ENCODE peak calls at places on chromosomes 12 and 14, in six cellular contexts. F is IMR-90, V is neuronal stem cell, T is H9, L is H1, B is trophoblast cell. Q is an unnamed sample.

GRCh38 chr12:2752676-2753371 is 41.9 kb upstream of the FKBP4 start:
- DNase-seq in B (peak; percentile 86), F (peak; percentile 57), V (peak; percentile 92), L (peak; percentile 74), T (peak; percentile 96), Q (peak; percentile 70)

GRCh38 chr12:117466677-117467362 is 105.4 kb upstream of the NOS1 start:
- DNase-seq in L (no peak), B (no peak), T (no peak), F (no peak), V (no peak), Q (no peak)

GRCh38 chr14:103205541-103205906 is 82.3 kb downstream of the TNFAIP2 start:
- DNase-seq in L (no peak), T (no peak), B (no peak), F (no peak), V (no peak), Q (no peak)

GRCh38 chr12:79451988-79452387 is 238.8 kb downstream of the PAWR start:
- DNase-seq in F (peak; percentile 88), L (no peak), V (no peak), B (peak; percentile 88), T (no peak), Q (peak; percentile 92)

GRCh38 chr14:63632932-63633514 is 8.6 kb downstream of the WDR89 start:
- DNase-seq in B (peak; percentile 70), V (no peak), L (no peak), T (no peak), F (peak; percentile 44), Q (peak; percentile 44)

GRCh38 chr12:52061470-52062166 is 8.2 kb upstream of the ATG101 start:
- DNase-seq in V (no peak), F (no peak), B (no peak), T (no peak), L (no peak), Q (peak; percentile 54)

GRCh38 chr14:66233571-66233970 is 252.6 kb upstream of the CCDC196 start:
- DNase-seq in L (no peak), F (no peak), V (no peak), B (no peak), T (no peak), Q (no peak)

GRCh38 chr14:74577247-74577947 is 34.6 kb downstream of the LTBP2 start:
- DNase-seq in V (no peak), L (no peak), T (no peak), F (peak; percentile 33), B (no peak), Q (no peak)

GRCh38 chr12:50542448-50542847 is 37.7 kb downstream of the DIP2B start:
- DNase-seq in B (no peak), L (no peak), F (peak; percentile 53), V (no peak), T (no peak), Q (no peak)

GRCh38 chr14:63745858-63746425 is 18.1 kb upstream of the SGPP1 start:
- DNase-seq in T (no peak), B (no peak), F (no peak), V (no peak), L (no peak), Q (no peak)

GRCh38 chr12:62260733-62261683 is 804 bp downstream of the USP15 start:
- DNase-seq in L (no peak), V (peak; percentile 14), F (peak; percentile 41), B (peak; percentile 28), T (no peak), Q (peak; percentile 65)

GRCh38 chr14:66099931-66100330 is 386.2 kb upstream of the CCDC196 start:
- DNase-seq in F (no peak), T (no peak), L (no peak), B (no peak), V (no peak), Q (no peak)

GRCh38 chr14:20499108-20499507 is 6.2 kb upstream of the RNASE10 start:
- DNase-seq in B (no peak), L (peak; percentile 13), V (no peak), F (no peak), T (peak; percentile 46), Q (no peak)

GRCh38 chr12:31120392-31121008 is 46.8 kb downstream of the DDX11 start:
- DNase-seq in F (no peak), L (no peak), B (no peak), T (no peak), V (peak; percentile 5), Q (no peak)

GRCh38 chr12:75979181-75979580 is 52.4 kb downstream of the PHLDA1 start:
- DNase-seq in B (no peak), T (no peak), L (no peak), F (peak; percentile 66), V (no peak), Q (peak; percentile 83)

GRCh38 chr12:63440063-63440462 is 228.2 kb downstream of the DPY19L2 start:
- DNase-seq in B (no peak), T (no peak), V (no peak), F (no peak), L (no peak), Q (no peak)

GRCh38 chr14:94615823-94616570 is 3.8 kb downstream of the SERPINA3 start:
- DNase-seq in L (no peak), B (no peak), F (no peak), V (no peak), T (no peak), Q (no peak)

GRCh38 chr12:6084261-6084968 is 40.1 kb downstream of the VWF start:
- DNase-seq in B (peak; percentile 94), V (peak; percentile 81), T (peak; percentile 76), L (no peak), F (peak; percentile 56), Q (peak; percentile 62)

GRCh38 chr12:26100966-26101744 is 23.7 kb downstream of the BHLHE41 start:
- DNase-seq in V (no peak), B (peak; percentile 98), T (no peak), F (no peak), L (no peak), Q (no peak)

GRCh38 chr12:6435941-6436715 is 8.6 kb upstream of the CD27 start:
- DNase-seq in B (no peak), L (no peak), T (no peak), V (no peak), F (no peak), Q (no peak)

GRCh38 chr12:44584625-44585024 is 291.5 kb downstream of the NELL2 start:
- DNase-seq in T (no peak), V (no peak), B (no peak), L (peak; percentile 29), F (no peak), Q (no peak)

GRCh38 chr12:66156654-66157053 is 13.1 kb downstream of the TMBIM4 start:
- DNase-seq in V (no peak), B (peak; percentile 91), L (no peak), F (peak; percentile 18), T (no peak), Q (no peak)

GRCh38 chr12:57893460-57894353 is 47.2 kb upstream of the CTDSP2 start:
- DNase-seq in T (peak; percentile 61), V (no peak), L (no peak), B (peak; percentile 14), F (peak; percentile 91), Q (peak; percentile 97)

GRCh38 chr14:95513261-95513660 is 3.2 kb downstream of the SYNE3 start:
- DNase-seq in T (no peak), F (no peak), L (no peak), V (no peak), B (no peak), Q (no peak)

GRCh38 chr12:49345048-49345839 is 1.4 kb upstream of the DNAJC22 start:
- DNase-seq in V (no peak), B (no peak), F (no peak), L (no peak), T (peak; percentile 61), Q (no peak)

GRCh38 chr12:123421314-123421713 is 15.2 kb downstream of the RILPL2 start:
- DNase-seq in B (no peak), V (no peak), T (no peak), L (no peak), F (no peak), Q (no peak)

GRCh38 chr14:74048291-74048690 is 29.1 kb downstream of the BBOF1 start:
- DNase-seq in F (peak; percentile 53), B (peak; percentile 50), V (no peak), T (peak; percentile 51), L (peak; percentile 5), Q (no peak)

GRCh38 chr14:99025418-99025817 is 246.6 kb downstream of the BCL11B start:
- DNase-seq in T (no peak), B (no peak), V (no peak), L (no peak), F (no peak), Q (no peak)

GRCh38 chr12:98823012-98823411 is 177.9 kb downstream of the APAF1 start:
- DNase-seq in F (no peak), T (no peak), L (no peak), V (no peak), B (no peak), Q (no peak)

GRCh38 chr14:104712881-104713734 is 10.9 kb upstream of the ADSS1 start:
- DNase-seq in T (no peak), F (no peak), L (no peak), B (no peak), V (no peak), Q (no peak)

GRCh38 chr14:38302966-38303365 is 47.1 kb upstream of the CLEC14A start:
- DNase-seq in V (no peak), F (no peak), T (no peak), L (no peak), B (no peak), Q (no peak)

GRCh38 chr14:38297681-38298080 is 41.8 kb upstream of the CLEC14A start:
- DNase-seq in T (no peak), F (peak; percentile 71), V (no peak), B (no peak), L (no peak), Q (peak; percentile 38)

GRCh38 chr14:38302034-38302433 is 46.1 kb upstream of the CLEC14A start:
- DNase-seq in V (no peak), B (no peak), L (no peak), F (no peak), T (no peak), Q (no peak)
- H4K91ac ChIP-seq in V (no peak overlapping the region), B (no peak overlapping the region), L (no peak overlapping the region), F (no peak overlapping the region), T (no peak overlapping the region), Q (peak overlapping the region; percentile 72)

GRCh38 chr12:47023944-47024343 is 55.5 kb upstream of the PCED1B start:
- DNase-seq in L (no peak), B (no peak), T (no peak), F (no peak), V (no peak), Q (no peak)
- H3K27ac ChIP-seq in L (no peak overlapping the region), B (no peak overlapping the region), T (no peak overlapping the region), F (no peak overlapping the region), V (no peak overlapping the region), Q (no peak overlapping the region)

GRCh38 chr12:90546511-90546910 is 408.5 kb downstream of the CCER1 start:
- DNase-seq in V (no peak), F (no peak), L (no peak), T (no peak), B (peak; percentile 54), Q (no peak)

GRCh38 chr12:90548595-90548994 is 406.4 kb downstream of the CCER1 start:
- DNase-seq in T (no peak), V (no peak), B (no peak), L (no peak), F (no peak), Q (no peak)

GRCh38 chr12:90543393-90543792 is 411.6 kb downstream of the CCER1 start:
- DNase-seq in F (peak; percentile 44), T (no peak), V (no peak), B (no peak), L (no peak), Q (peak; percentile 35)

GRCh38 chr12:90543841-90544240 is 411.1 kb downstream of the CCER1 start:
- DNase-seq in T (no peak), B (no peak), L (no peak), V (no peak), F (peak; percentile 66), Q (no peak)
- H4K91ac ChIP-seq in T (no peak overlapping the region), B (no peak overlapping the region), L (no peak overlapping the region), V (no peak overlapping the region), F (no peak overlapping the region), Q (no peak overlapping the region)

GRCh38 chr14:101813171-101813759 is 51.8 kb downstream of the PPP2R5C start:
- DNase-seq in V (no peak), L (no peak), F (no peak), T (no peak), B (no peak), Q (no peak)
- H3K27ac ChIP-seq in V (no peak overlapping the region), L (no peak overlapping the region), F (no peak overlapping the region), T (no peak overlapping the region), B (no peak overlapping the region), Q (peak overlapping the region; percentile 41)

Q was measured in mesenchymal stem cell.